ENCODE peak calls at places on chromosomes 1 and 21, in eight cellular contexts. M, O, Z, N, R, E, F and J are unnamed samples.

GRCh38 chr1:85297855-85298629 is 21.6 kb upstream of the BCL10 start:
- DNase-seq in F (no peak), E (peak; percentile 98), Z (peak; percentile 59), N (peak; percentile 92), O (peak; percentile 77), M (no peak), R (peak; percentile 97), J (no peak)

GRCh38 chr1:66298427-66298826 is 235.5 kb upstream of the SGIP1 start:
- DNase-seq in R (no peak), Z (peak; percentile 79), O (peak; percentile 53), M (no peak), E (no peak), N (no peak), F (no peak), J (no peak)

GRCh38 chr1:48536477-48536876 is 64.5 kb upstream of the SPATA6 start:
- DNase-seq in F (no peak), Z (no peak), M (no peak), R (no peak), E (no peak), O (no peak), N (no peak), J (no peak)

GRCh38 chr1:226736001-226736907 is 2.8 kb downstream of the ITPKB start:
- DNase-seq in Z (no peak), F (no peak), M (no peak), E (no peak), R (no peak), N (no peak), O (no peak), J (no peak)

GRCh38 chr1:1402081-1402900 is 3.2 kb upstream of the CCNL2 start:
- DNase-seq in F (no peak), N (peak; percentile 59), E (peak; percentile 70), Z (peak; percentile 26), O (peak; percentile 54), R (peak; percentile 70), M (peak; percentile 33), J (no peak)

GRCh38 chr1:13808729-13809131 is 108.7 kb downstream of the PRDM2 start:
- DNase-seq in N (no peak), O (no peak), E (peak; percentile 54), M (no peak), F (no peak), R (peak; percentile 51), Z (peak; percentile 74), J (no peak)

GRCh38 chr1:23809751-23810171 is 9.2 kb upstream of the GALE start:
- DNase-seq in O (peak; percentile 88), F (no peak), Z (peak; percentile 62), R (peak; percentile 50), N (peak; percentile 88), M (peak; percentile 83), E (peak; percentile 75), J (no peak)

GRCh38 chr1:162873671-162874666 is 13.0 kb upstream of the CCDC190 start:
- DNase-seq in Z (no peak), N (no peak), O (no peak), R (peak; percentile 96), E (peak; percentile 72), M (no peak), F (no peak), J (no peak)

GRCh38 chr1:169119405-169119804 is 12.9 kb downstream of the ATP1B1 start:
- DNase-seq in N (no peak), Z (no peak), R (peak; percentile 33), O (peak; percentile 5), E (no peak), F (no peak), M (no peak), J (no peak)

GRCh38 chr1:222909586-222909985 is 94.7 kb downstream of the DISP1 start:
- DNase-seq in F (no peak), R (peak; percentile 86), O (no peak), Z (peak; percentile 45), E (peak; percentile 76), N (no peak), M (no peak), J (no peak)

GRCh38 chr1:204921855-204922516 is 51.3 kb downstream of the NFASC start:
- DNase-seq in Z (no peak), F (no peak), N (no peak), M (no peak), E (no peak), O (no peak), R (no peak), J (no peak)

GRCh38 chr1:203524824-203525223 is 30.9 kb downstream of the OPTC start:
- DNase-seq in R (no peak), E (no peak), O (no peak), N (no peak), M (no peak), Z (no peak), F (no peak), J (no peak)

GRCh38 chr1:156445789-156446263 is 54.7 kb downstream of the MEF2D start:
- DNase-seq in E (peak; percentile 86), R (peak; percentile 81), Z (peak; percentile 79), N (peak; percentile 87), O (peak; percentile 86), F (peak; percentile 81), M (peak; percentile 69), J (peak; percentile 94)

GRCh38 chr1:89671775-89672488 is 39.0 kb downstream of the LRRC8C start:
- DNase-seq in R (no peak), N (no peak), Z (no peak), O (no peak), F (no peak), M (no peak), E (no peak), J (no peak)

GRCh38 chr1:47558601-47559593 is 121.1 kb downstream of the FOXD2 start:
- DNase-seq in N (no peak), F (no peak), Z (peak; percentile 66), M (no peak), E (no peak), R (no peak), O (peak; percentile 85), J (no peak)

GRCh38 chr1:61853545-61853944 is 111.3 kb downstream of the PATJ start:
- DNase-seq in Z (no peak), O (no peak), R (peak; percentile 66), E (peak; percentile 57), N (no peak), F (no peak), M (no peak), J (no peak)

GRCh38 chr21:43330306-43330881 is 96.5 kb downstream of the SIK1 start:
- DNase-seq in O (no peak), F (no peak), R (no peak), Z (no peak), N (no peak), M (no peak), E (no peak), J (no peak)

GRCh38 chr1:65389296-65389695 is 31.2 kb upstream of the LEPR start:
- DNase-seq in Z (no peak), O (no peak), F (no peak), E (no peak), N (no peak), R (no peak), M (no peak), J (no peak)

GRCh38 chr1:148367596-148367995 is 115.5 kb downstream of the PPIAL4G start:
- DNase-seq in M (no peak), O (no peak), Z (no peak), R (no peak), E (peak; percentile 15), F (no peak), N (no peak), J (no peak)

GRCh38 chr1:182783068-182783467 is 6.5 kb upstream of the NPL start:
- DNase-seq in E (no peak), R (no peak), M (no peak), O (no peak), N (peak; percentile 25), F (no peak), Z (no peak), J (no peak)
- TF ChIP-seq CTCF in E (no peak), R (no peak), M (no peak), O (no peak), N (no peak), F (no peak), Z (no peak), J (peak; percentile 20)

GRCh38 chr1:211788626-211789025 is 41.9 kb downstream of the LPGAT1 start:
- DNase-seq in Z (no peak), O (no peak), N (no peak), E (peak; percentile 19), F (no peak), M (no peak), R (peak; percentile 5), J (no peak)

GRCh38 chr1:211789641-211790464 is 40.7 kb downstream of the LPGAT1 start:
- DNase-seq in E (no peak), Z (no peak), N (no peak), F (no peak), O (no peak), R (no peak), M (no peak), J (no peak)

GRCh38 chr1:211791979-211792378 is 38.6 kb downstream of the LPGAT1 start:
- DNase-seq in F (no peak), R (no peak), M (no peak), Z (no peak), N (no peak), O (no peak), E (no peak), J (no peak)
- TF ChIP-seq CTCF in F (no peak), R (no peak), M (no peak), Z (no peak), N (no peak), O (no peak), E (no peak), J (no peak)

DNA sequence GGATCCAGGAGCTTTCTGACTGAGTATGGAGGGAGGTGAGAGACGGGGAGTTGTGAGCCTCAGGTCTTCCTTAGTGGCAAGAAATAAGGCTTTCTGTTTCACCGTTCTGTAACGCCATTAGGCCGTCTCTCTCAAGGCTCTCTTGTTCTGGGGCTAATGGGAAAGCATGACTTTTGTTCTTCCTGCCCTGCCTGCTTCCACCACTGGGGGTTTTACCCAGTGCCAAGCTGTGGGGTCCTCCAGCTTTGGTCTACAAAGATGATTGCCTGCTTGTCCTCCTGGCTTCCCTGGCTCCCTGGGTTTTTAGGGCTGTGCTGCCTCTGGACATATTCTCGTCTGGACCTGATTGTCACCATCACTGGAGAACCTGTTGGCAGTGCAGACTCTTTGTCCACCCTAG is 74.8 kb upstream of the TINAGL1 start:
- DNase-seq in Z (no peak), E (no peak), O (no peak), N (no peak), R (no peak), F (no peak), M (no peak), J (no peak)
- TF ChIP-seq CTCF in Z (no peak), E (peak; percentile 24), O (no peak), N (no peak), R (peak; percentile 13), F (peak; percentile 30), M (no peak), J (no peak)

DNA sequence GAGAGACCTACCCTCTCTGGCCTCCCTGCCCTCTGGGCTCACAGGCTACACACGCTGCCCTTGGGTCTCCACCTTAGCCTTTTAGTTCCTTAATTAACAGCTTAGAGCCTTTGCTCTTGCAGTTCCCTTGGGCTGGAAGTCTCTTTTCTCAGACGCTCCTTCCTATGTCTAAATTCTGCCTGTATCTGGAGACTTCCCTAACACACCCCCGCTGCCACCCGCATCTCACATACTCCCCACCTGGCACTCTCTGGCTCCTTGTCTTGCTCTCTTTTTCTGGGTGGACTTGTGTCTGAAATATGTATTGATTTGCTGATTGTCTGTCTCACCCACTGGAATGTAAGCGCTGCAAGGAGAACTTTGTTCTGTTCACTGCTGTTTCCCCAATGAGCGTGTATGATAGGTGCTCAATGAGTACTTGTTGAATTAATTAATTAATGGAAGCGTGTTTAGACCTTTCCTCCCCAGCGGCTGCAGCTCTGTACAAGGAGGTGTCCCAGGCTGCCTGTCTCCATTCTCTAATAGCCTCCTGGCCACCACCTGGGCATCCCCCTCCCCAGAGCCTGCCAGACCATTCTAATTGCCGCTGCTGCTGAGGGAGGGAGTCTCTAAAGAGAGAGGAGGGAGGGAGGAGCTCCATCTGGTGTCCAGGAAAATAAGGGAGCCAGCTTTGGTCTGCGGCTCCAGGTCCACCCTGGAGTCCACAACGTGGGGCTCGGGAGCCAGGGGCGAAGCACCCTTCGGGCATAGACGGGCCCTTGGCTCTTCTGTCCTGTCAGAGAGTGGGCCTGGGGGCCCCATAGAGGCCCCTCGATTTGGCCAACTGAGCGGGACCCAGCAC is 95.3 kb downstream of the RNF220 start:
- DNase-seq in M (no peak), E (peak; percentile 47), R (no peak), Z (peak; percentile 4), F (no peak), N (no peak), O (no peak), J (no peak)
- TF ChIP-seq CTCF in M (no peak), E (peak; percentile 62), R (peak; percentile 26), Z (no peak), F (peak; percentile 28), N (no peak), O (no peak), J (peak; percentile 47)